ENCODE peak calls at places on chromosomes 13 and 19, in seven cellular contexts. B, O, Z, F, G, P and D are unnamed samples.
A peak's percentile ranks its signal among the peaks of the same experiment; 100 is the strongest.

GRCh38 chr13:67224148-67224846 is 5.8 kb downstream of the PCDH9 start:
- DNase-seq in B (peak; percentile 38), O (peak; percentile 95), Z (peak; percentile 50), F (peak; percentile 68), G (peak; percentile 37), P (peak; percentile 57), D (peak; percentile 14)

GRCh38 chr13:24261566-24261965 is 47.8 kb upstream of the C1QTNF9 start:
- DNase-seq in B (peak; percentile 64), O (no peak), Z (no peak), F (no peak), G (no peak), P (no peak), D (no peak)

GRCh38 chr13:46914341-46914740 is 17.5 kb upstream of the HTR2A start:
- DNase-seq in B (no peak), O (no peak), Z (no peak), F (no peak), G (no peak), P (no peak), D (no peak)

GRCh38 chr19:8340341-8341096 is 2.5 kb downstream of the KANK3 start:
- DNase-seq in B (no peak), O (no peak), Z (no peak), F (no peak), G (no peak), P (no peak), D (no peak)

GRCh38 chr19:42054205-42054604 is 15.8 kb downstream of the GRIK5 start:
- DNase-seq in B (no peak), O (no peak), Z (no peak), F (no peak), G (no peak), P (no peak), D (no peak)

GRCh38 chr19:37007587-37008220 is 70.5 kb upstream of the ZNF420 start:
- DNase-seq in B (peak; percentile 43), O (peak; percentile 64), Z (no peak), F (peak; percentile 7), G (peak; percentile 7), P (peak; percentile 41), D (peak; percentile 83)

GRCh38 chr19:19416280-19416679 is 10.8 kb downstream of the GATAD2A start:
- DNase-seq in B (no peak), O (peak; percentile 22), Z (no peak), F (no peak), G (no peak), P (no peak), D (no peak)

GRCh38 chr19:4390017-4390861 is 10.1 kb downstream of the SH3GL1 start:
- DNase-seq in B (no peak), O (peak; percentile 79), Z (peak; percentile 41), F (no peak), G (no peak), P (no peak), D (no peak)

GRCh38 chr19:30028118-30028991 is 86.3 kb downstream of the URI1 start:
- DNase-seq in B (no peak), O (no peak), Z (no peak), F (no peak), G (no peak), P (no peak), D (no peak)

GRCh38 chr19:18023596-18024212 is 15.7 kb downstream of the ARRDC2 start:
- DNase-seq in B (peak; percentile 93), O (peak; percentile 96), Z (no peak), F (no peak), G (no peak), P (peak; percentile 72), D (no peak)

GRCh38 chr13:77026255-77026782 is 640 bp downstream of the FBXL3 start:
- DNase-seq in B (peak; percentile 86), O (peak; percentile 65), Z (peak; percentile 41), F (no peak), G (no peak), P (peak; percentile 93), D (no peak)

GRCh38 chr13:46992383-46992952 is 95.6 kb upstream of the HTR2A start:
- DNase-seq in B (no peak), O (peak; percentile 52), Z (no peak), F (no peak), G (no peak), P (no peak), D (no peak)

GRCh38 chr13:47696677-47697076 is 304.4 kb downstream of the SUCLA2 start:
- DNase-seq in B (no peak), O (no peak), Z (no peak), F (no peak), G (no peak), P (no peak), D (no peak)

GRCh38 chr19:8578642-8579265 is 1.5 kb upstream of the MYO1F start:
- DNase-seq in B (peak; percentile 78), O (peak; percentile 75), Z (peak; percentile 71), F (no peak), G (no peak), P (peak; percentile 86), D (peak; percentile 51)

GRCh38 chr13:44317752-44318550 is 55.7 kb upstream of the SERP2 start:
- DNase-seq in B (no peak), O (no peak), Z (no peak), F (no peak), G (no peak), P (no peak), D (no peak)

GRCh38 chr13:27665761-27666160 is 44.1 kb downstream of the POLR1D start:
- DNase-seq in B (no peak), O (no peak), Z (no peak), F (no peak), G (no peak), P (no peak), D (no peak)
- TF ChIP-seq CTCF in B (no peak), O (no peak), Z (no peak), F (no peak), G (no peak), P (no peak), D (no peak)

GRCh38 chr19:1768918-1769644 is 15.8 kb downstream of the ONECUT3 start:
- DNase-seq in B (no peak), O (no peak), Z (no peak), F (no peak), G (no peak), P (no peak), D (no peak)

GRCh38 chr19:1766800-1767352 is 13.6 kb downstream of the ONECUT3 start:
- DNase-seq in B (no peak), O (no peak), Z (no peak), F (no peak), G (no peak), P (no peak), D (no peak)

GRCh38 chr19:1767464-1767933 is 14.2 kb downstream of the ONECUT3 start:
- DNase-seq in B (peak; percentile 56), O (no peak), Z (peak; percentile 55), F (no peak), G (no peak), P (peak; percentile 47), D (peak; percentile 95)

GRCh38 chr19:1769645-1769985 is 16.3 kb downstream of the ONECUT3 start:
- DNase-seq in B (no peak), O (no peak), Z (no peak), F (no peak), G (no peak), P (no peak), D (no peak)

DNA sequence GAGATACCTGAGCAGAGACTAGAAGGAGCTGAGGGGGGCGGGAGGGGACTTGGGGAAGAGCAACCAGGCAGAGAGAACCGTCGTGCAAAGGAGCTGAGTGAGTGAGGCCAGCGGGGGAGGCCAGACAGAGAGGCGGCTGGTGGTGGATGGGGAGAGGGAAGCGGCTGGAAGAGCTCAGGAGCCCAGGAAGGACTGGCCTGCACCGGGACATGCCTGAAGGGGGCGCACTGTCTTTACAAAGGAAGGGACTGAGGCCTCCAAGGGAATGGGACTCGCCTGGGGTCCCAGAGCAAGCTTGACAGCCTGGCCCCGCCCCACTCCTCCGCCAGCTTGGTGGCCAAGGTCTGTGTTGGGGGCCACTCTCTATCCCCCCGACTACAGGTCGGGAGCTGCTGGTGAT is 14.9 kb downstream of the ONECUT3 start:
- DNase-seq in B (no peak), O (no peak), Z (peak; percentile 76), F (no peak), G (no peak), P (no peak), D (no peak)
- TF ChIP-seq CTCF in B (no peak), O (peak; percentile 49), Z (peak; percentile 89), F (peak; percentile 25), G (peak; percentile 42), P (no peak), D (no peak)

DNA sequence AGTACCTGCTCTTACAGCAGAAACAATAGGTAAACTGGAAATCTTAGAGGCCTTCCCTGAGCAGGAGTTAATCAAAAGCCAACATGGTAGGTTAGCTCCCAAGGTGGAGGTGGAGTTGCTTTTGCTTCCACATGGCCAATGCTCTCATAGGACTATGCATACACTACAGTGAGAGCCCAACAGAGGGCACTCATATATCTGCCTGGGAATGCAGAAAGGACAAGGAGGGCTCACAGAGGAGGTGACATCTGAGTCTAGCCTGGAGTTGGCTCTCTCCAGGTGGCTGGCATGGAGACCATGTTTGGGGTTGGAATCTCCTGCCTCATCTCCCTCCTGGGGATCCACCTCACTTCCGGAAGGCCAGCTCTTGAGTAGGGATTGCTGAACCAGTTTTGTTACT is 34.6 kb downstream of the ATP8A2 start:
- DNase-seq in B (no peak), O (peak; percentile 8), Z (peak; percentile 75), F (no peak), G (no peak), P (no peak), D (no peak)
- TF ChIP-seq CTCF in B (no peak), O (peak; percentile 36), Z (peak; percentile 88), F (peak; percentile 3), G (no peak), P (no peak), D (peak; percentile 16)

GRCh38 chr19:15911599-15912237 is 13.8 kb upstream of the CYP4F2 start:
- DNase-seq in B (no peak), O (no peak), Z (no peak), F (no peak), G (no peak), P (no peak), D (no peak)
- TF ChIP-seq CTCF in B (no peak), O (no peak), Z (no peak), F (no peak), G (no peak), P (no peak), D (no peak)

GRCh38 chr13:51262501-51263211 is 40.5 kb downstream of the FAM124A start:
- DNase-seq in B (no peak), O (peak; percentile 58), Z (peak; percentile 22), F (no peak), G (no peak), P (no peak), D (no peak)
- TF ChIP-seq CTCF in B (no peak), O (peak; percentile 39), Z (peak; percentile 38), F (peak; percentile 11), G (peak; percentile 20), P (no peak), D (peak; percentile 12)